ENCODE peak calls at places on chromosomes 11 and 22, in four cellular contexts. G is hippocampal formation, T is brain microvascular endothelial cell, L is MV-4-11. R is an unnamed sample.

GRCh38 chr11:16773981-16774710 is 35.7 kb downstream of the C11orf58 start:
- DNase-seq in G (no peak), T (no peak), L (no peak), R (no peak)

GRCh38 chr11:29634248-29634647 is 382.6 kb downstream of the KCNA4 start:
- DNase-seq in G (no peak), T (no peak), L (no peak), R (no peak)

GRCh38 chr11:46238967-46239800 is 38.3 kb upstream of the CREB3L1 start:
- DNase-seq in L (peak; percentile 75), G (peak; percentile 77), T (peak; percentile 83), R (peak; percentile 92)

GRCh38 chr11:110366234-110366633 is 63.5 kb upstream of the FDX1 start:
- DNase-seq in T (peak; percentile 58), G (no peak), L (no peak), R (no peak)

GRCh38 chr11:21556936-21557335 is 635.9 kb upstream of the ANO5 start:
- DNase-seq in L (no peak), G (no peak), T (no peak), R (no peak)

GRCh38 chr11:19777032-19777341 is 64.3 kb downstream of the NAV2 start:
- DNase-seq in G (no peak), L (no peak), T (no peak), R (no peak)

GRCh38 chr22:39206491-39206890 is 38.3 kb downstream of the PDGFB start:
- DNase-seq in L (no peak), T (no peak), G (no peak), R (no peak)

GRCh38 chr11:104813532-104813931 is 84.7 kb downstream of the CASP12 start:
- DNase-seq in T (no peak), L (no peak), G (no peak), R (no peak)

GRCh38 chr11:976431-977160 is 50.9 kb downstream of the AP2A2 start:
- DNase-seq in T (no peak), G (peak; percentile 56), L (peak; percentile 37), R (no peak)

GRCh38 chr11:7442588-7443215 is 42.6 kb upstream of the OLFML1 start:
- DNase-seq in T (peak; percentile 71), G (peak; percentile 60), L (peak; percentile 24), R (peak; percentile 82)

GRCh38 chr11:109772846-109773400 is 320.3 kb upstream of the ZC3H12C start:
- DNase-seq in L (no peak), G (peak; percentile 43), T (no peak), R (no peak)

GRCh38 chr11:35171226-35171625 is 32.3 kb downstream of the CD44 start:
- DNase-seq in G (no peak), T (no peak), L (no peak), R (no peak)

GRCh38 chr11:45391168-45391850 is 105.2 kb upstream of the SYT13 start:
- DNase-seq in G (no peak), T (no peak), L (no peak), R (no peak)

GRCh38 chr11:47524200-47524874 is 28.6 kb downstream of the CELF1 start:
- DNase-seq in T (no peak), L (no peak), G (peak; percentile 61), R (no peak)

GRCh38 chr11:120773501-120774031 is 250.3 kb upstream of the TBCEL start:
- DNase-seq in L (no peak), T (no peak), G (no peak), R (no peak)

GRCh38 chr11:86591631-86592030 is 80.8 kb downstream of the ME3 start:
- DNase-seq in G (no peak), L (no peak), T (peak; percentile 66), R (no peak)

GRCh38 chr22:48045369-48045768 is 1282.9 kb downstream of the TBC1D22A start:
- DNase-seq in G (no peak), T (no peak), L (peak; percentile 80), R (no peak)

GRCh38 chr11:14687943-14688627 is 44.5 kb downstream of the PDE3B start:
- DNase-seq in L (no peak), T (no peak), G (no peak), R (no peak)

GRCh38 chr11:66313321-66314185 is 3.3 kb downstream of the CD248 start:
- DNase-seq in G (no peak), L (no peak), T (no peak), R (no peak)

GRCh38 chr11:23755076-23755475 is 741.8 kb upstream of the LUZP2 start:
- DNase-seq in T (no peak), L (no peak), G (no peak), R (no peak)

GRCh38 chr22:32744560-32744959 is 56.9 kb upstream of the TIMP3 start:
- DNase-seq in L (peak; percentile 5), G (no peak), T (no peak), R (no peak)

GRCh38 chr11:76612226-76612625 is 58.3 kb downstream of the LRRC32 start:
- DNase-seq in T (no peak), L (no peak), G (no peak), R (no peak)

GRCh38 chr11:71338806-71339177 is 86.4 kb upstream of the SHANK2 start:
- DNase-seq in G (no peak), L (no peak), T (no peak), R (no peak)

GRCh38 chr22:50724616-50725015 is 13.4 kb upstream of the ACR start:
- DNase-seq in T (no peak), L (no peak), G (no peak), R (no peak)

GRCh38 chr11:36349345-36350136 is 53.5 kb downstream of the PRR5L start:
- DNase-seq in L (no peak), G (no peak), T (no peak), R (no peak)

GRCh38 chr11:45881708-45882368 is 3.6 kb upstream of the MAPK8IP1 start:
- DNase-seq in T (no peak), G (no peak), L (no peak), R (no peak)

GRCh38 chr11:71996946-71997345 is 1.8 kb upstream of the IL18BP start:
- DNase-seq in L (peak; percentile 94), G (no peak), T (no peak), R (peak; percentile 64)

GRCh38 chr22:27460596-27461347 is 340.8 kb downstream of the MN1 start:
- DNase-seq in G (no peak), T (no peak), L (no peak), R (no peak)

GRCh38 chr11:69828276-69828970 is 9.2 kb upstream of the FGF3 start:
- DNase-seq in G (no peak), T (no peak), L (no peak), R (no peak)

GRCh38 chr22:41334215-41334614 is 32.9 kb downstream of the ZC3H7B start:
- DNase-seq in L (no peak), T (no peak), G (no peak), R (no peak)

GRCh38 chr11:5251746-5252145 is 2.1 kb upstream of the HBG1 start:
- DNase-seq in G (no peak), L (no peak), T (no peak), R (peak; percentile 71)

GRCh38 chr22:25759825-25760231 is 17.8 kb downstream of the MYO18B start:
- DNase-seq in G (no peak), L (peak; percentile 93), T (peak; percentile 96), R (peak; percentile 99)

GRCh38 chr11:131290111-131290510 is 80.3 kb upstream of the NTM start:
- DNase-seq in G (no peak), L (no peak), T (no peak), R (no peak)

R was measured in OCI-M1.